ENCODE peak calls at places on chromosomes 1 and 21, in five cellular contexts. J is WTC11, P is K562, S is A549, E is HCT116. I is an unnamed sample.

GRCh38 chr1:109396513-109396839 is 1.2 kb downstream of the SORT1 start:
- DNase-seq in J (no peak), P (no peak), S (no peak), E (no peak), I (no peak)

GRCh38 chr1:1889847-1890505 is 911 bp downstream of the GNB1 start:
- DNase-seq in J (no peak), P (peak), S (no peak), E (no peak), I (peak)

GRCh38 chr1:215767761-215768160 is 200.7 kb downstream of the KCTD3 start:
- DNase-seq in J (no peak), P (no peak), S (no peak), E (no peak), I (no peak)

GRCh38 chr1:32766328-32766972 is 50.7 kb downstream of the YARS1 start:
- DNase-seq in J (peak), P (no peak), S (no peak), E (no peak), I (no peak)

GRCh38 chr1:205263580-205264190 is 35.9 kb downstream of the TMCC2 start:
- DNase-seq in J (no peak), P (no peak), S (no peak), E (no peak), I (no peak)

GRCh38 chr1:97739596-97740103 is 181.2 kb downstream of the DPYD start:
- DNase-seq in J (no peak), P (no peak), S (no peak), E (no peak), I (no peak)

GRCh38 chr1:5638582-5638981 is 353.6 kb downstream of the NPHP4 start:
- DNase-seq in J (no peak), P (no peak), S (no peak), E (no peak), I (no peak)

GRCh38 chr21:30839304-30839703 is 9.7 kb upstream of the KRTAP7-1 start:
- DNase-seq in J (peak), P (peak), S (peak), E (no peak), I (peak)

DNA sequence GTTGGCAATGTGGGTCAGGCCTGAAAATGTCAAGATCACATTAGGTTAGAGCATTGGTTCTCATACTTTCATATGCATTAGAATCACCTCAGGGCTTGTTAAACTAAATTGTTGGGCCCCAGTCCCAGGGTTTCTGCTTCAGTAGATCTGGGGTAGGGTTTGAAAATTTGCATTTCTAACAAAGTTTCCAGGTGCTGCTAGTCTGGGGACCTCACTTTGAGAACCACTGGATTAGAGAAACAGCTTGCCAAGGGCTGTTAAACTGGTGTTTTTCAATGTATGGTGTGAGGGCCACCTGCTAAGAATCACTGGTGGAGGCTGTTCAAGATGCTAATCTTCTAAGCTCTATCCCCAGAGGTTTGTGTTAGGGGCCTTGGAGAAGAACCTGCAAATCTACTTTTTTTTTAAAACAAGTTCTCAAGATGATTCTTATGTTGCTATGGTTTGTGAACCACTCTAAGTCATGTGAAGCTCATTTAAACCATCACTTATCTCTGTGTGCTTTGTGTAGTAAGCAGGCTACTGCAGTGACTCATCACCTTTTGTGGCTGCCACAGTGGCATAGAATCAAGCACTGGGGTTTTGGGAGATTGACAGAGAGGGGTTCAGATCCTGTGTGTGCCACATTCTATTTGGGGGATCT is 152.2 kb downstream of the S1PR1 start:
- DNase-seq in J (no peak), P (no peak), S (no peak), E (no peak), I (no peak)
- TF ChIP-seq MAX in J (no peak), P (no peak), S (no peak), E (no peak), I (no peak)

DNA sequence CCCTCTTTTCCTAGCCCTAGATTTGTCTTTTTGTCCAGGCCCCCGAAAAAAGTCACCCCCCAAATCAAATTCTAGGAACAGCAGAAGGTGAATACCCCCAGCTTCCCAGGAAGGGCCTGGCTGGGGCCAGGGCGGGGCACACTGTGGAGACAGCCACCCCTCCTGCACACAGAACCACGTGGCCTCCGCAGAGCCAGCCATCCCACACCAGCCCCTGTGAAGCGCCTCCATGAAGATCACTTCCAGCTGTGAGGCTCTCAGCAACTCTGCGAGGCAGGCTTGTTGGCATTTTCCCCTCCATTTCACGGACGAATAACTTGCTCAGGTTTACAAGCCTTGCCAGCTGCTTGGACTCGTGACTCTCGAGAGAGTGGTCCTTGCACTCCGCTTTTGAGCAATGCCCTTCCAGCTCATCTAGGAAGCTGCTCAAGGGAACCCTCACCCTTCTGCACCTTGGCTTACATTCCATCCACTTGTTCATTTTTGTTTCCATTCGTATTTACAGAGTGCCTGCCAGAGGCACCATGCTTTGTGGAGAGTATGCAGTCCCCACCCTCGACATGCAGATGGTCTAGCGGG is 48.2 kb downstream of the SYT6 start:
- DNase-seq in J (no peak), P (peak), S (no peak), E (no peak), I (no peak)
- TF ChIP-seq MAX in J (no peak), P (no peak), S (no peak), E (no peak), I (no peak)

DNA sequence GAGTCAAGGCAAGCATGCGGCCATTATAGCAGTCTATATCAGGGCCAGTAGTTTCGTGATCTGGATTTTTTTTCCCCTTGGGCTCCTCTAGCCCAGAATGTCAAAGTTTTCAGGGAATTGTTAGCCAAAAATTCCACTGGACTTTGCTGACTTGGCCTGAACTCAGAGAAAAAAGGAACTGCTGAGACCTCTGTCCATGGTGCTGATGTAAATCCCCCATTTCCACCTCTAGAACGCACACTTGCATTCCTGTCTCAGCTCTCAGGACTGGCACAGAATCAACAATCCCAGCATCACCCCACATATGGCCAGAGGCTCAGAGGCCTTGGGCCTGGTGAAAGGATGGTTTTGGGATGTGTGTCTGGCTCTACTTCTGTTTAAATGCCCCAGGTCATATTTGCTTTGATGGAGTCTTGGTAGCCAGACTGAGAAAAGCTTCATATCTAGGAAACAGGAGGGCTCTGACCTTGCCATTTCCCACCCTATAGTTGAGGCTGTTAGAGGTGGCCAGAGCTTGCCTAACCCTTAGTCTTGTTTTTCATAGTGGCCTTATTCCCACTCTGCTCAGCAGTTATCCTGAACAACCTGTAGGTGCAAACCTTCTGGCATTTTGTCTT is 16.9 kb upstream of the EFCAB14 start:
- DNase-seq in J (peak), P (peak), S (peak), E (peak), I (peak)
- TF ChIP-seq MAX in J (no peak), P (no peak), S (no peak), E (no peak), I (no peak)

GRCh38 chr1:247373721-247374141 is 42.1 kb upstream of the ZNF496 start:
- DNase-seq in J (peak), P (peak), S (no peak), E (no peak), I (peak)
- TF ChIP-seq MAX in J (no peak), P (no peak), S (no peak), E (no peak), I (no peak)

DNA sequence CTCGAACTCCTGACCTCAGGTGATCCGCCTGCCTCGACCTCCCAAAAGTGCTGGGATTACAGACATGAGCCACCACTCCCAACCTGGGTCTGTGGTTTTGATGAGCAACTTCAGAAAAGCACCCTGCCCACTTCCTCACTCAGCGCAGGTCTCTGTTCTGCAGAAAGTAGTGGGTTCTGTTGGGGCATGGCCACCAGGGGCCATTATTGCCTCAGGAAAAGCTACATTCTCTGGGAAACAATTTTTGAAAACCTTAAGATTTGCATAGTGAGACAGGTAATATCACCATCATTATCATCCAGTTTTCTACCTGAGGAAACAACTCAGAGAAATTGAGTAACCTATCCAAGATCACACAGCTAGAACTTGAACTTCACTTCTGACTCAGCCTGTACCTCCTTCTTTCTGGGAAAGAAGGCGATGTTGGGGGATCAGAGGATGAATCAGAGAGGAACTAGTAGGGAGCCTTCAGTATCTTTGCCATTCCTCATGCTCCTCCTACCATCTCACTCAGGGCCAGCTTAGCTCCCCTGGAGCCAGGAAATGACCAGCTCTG is 7.1 kb upstream of the NES start:
- DNase-seq in J (no peak), P (no peak), S (no peak), E (no peak), I (peak)
- TF ChIP-seq MAX in J (no peak), P (no peak), S (no peak), E (no peak), I (no peak)

DNA sequence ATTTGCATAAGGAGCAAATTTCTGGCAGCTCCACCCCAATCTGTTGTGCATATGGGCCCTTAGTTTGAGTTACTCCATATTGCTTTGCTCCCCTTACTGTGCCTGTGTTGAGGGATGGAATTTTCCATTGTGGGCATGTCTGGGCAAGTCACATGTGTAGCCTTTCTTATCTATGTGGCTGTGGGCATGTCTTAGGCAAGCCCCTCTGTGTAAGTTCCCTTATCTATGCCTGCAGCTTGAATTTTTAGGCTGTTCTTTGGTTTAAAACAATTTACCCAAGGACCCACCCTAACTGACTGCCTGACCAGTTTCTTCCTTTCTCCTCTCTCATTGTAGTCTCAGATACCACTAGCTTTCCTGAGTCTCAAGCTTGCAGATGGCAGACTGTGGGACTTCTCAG is 405.7 kb upstream of the NCAM2 start:
- DNase-seq in J (no peak), P (no peak), S (no peak), E (no peak), I (peak)
- TF ChIP-seq MAX in J (no peak), P (no peak), S (no peak), E (no peak), I (no peak)

DNA sequence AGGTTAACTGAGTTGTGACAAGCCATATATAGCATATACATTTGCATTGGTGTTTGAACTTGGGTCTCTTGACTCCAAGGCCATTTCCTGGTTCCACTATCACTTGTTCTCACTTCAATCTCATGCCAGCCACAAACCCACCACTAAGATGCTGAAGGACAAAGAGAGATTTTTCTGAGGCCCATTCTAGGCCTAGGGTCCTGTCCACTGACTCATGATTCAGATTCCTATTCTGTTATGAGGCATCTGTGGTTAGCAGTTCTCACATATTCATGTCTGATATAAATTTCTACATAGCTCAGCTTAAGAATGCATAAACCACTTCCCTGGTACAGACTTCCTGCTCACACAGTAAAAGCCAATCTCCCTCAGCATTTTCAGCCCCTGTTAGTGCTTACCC is 326.1 kb upstream of the BEND5 start:
- DNase-seq in J (no peak), P (no peak), S (no peak), E (no peak), I (no peak)
- TF ChIP-seq MAX in J (no peak), P (no peak), S (no peak), E (no peak), I (no peak)

GRCh38 chr1:95304803-95305202 is 70.8 kb downstream of the RWDD3 start:
- DNase-seq in J (no peak), P (no peak), S (no peak), E (no peak), I (no peak)

GRCh38 chr1:95301091-95301490 is 67.1 kb downstream of the RWDD3 start:
- DNase-seq in J (no peak), P (no peak), S (no peak), E (no peak), I (no peak)

GRCh38 chr1:95301614-95302013 is 67.6 kb downstream of the RWDD3 start:
- DNase-seq in J (no peak), P (no peak), S (no peak), E (no peak), I (no peak)
- TF ChIP-seq MAX in J (no peak), P (no peak), S (no peak), E (no peak), I (no peak)

DNA sequence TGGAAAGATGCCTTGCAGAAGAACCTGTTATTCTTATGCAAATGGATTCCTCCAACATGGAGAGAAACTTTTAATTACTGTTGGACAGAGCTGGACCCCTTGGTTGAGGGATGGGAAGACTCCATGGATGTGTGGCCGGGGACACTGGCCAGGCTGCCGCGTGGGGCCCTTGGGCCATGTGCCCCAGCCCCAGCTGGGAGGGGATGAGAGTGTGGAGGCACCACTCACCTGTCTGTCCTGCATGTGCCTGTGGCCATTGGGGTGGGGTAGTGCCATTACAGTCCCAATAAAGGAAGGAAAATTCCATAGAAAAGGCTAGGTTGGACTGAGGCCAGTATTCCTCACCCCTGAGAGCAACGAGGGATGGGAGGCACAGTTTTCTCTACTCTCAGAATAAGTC is 564.5 kb upstream of the PTBP2 start:
- DNase-seq in J (no peak), P (no peak), S (no peak), E (no peak), I (no peak)
- TF ChIP-seq MAX in J (no peak), P (no peak), S (no peak), E (no peak), I (no peak)

DNA sequence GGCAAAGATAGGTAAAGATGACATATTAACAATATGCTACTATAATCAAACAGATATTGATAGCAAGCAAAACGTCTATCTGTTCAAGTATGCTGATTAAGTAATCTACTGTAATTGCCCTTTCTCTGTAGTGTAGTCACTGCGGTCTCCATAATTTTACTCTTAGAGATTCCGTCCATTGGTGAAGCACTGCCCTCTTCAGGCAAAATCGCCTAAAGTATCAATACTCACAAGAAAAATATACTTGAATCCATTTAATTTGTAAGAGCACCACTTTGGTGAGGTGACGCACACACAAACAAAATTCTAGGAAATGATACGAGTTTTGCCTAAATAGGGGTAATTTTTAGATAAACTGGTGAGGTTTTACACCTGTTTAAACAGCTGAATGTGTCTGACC is 434.6 kb upstream of the CHRM3 start:
- DNase-seq in J (no peak), P (no peak), S (peak), E (no peak), I (peak)
- TF ChIP-seq MAX in J (no peak), P (no peak), S (no peak), E (no peak), I (no peak)

I was measured in NB4.